ENCODE peak calls at places on chromosome 1, in seven cellular contexts. B is K562, U is SK-N-SH, K is H1, I is HCT116, O is HepG2, W is GM12878. J is an unnamed sample.

GRCh38 chr1:39132505-39133339 is 71.8 kb upstream of the MACF1 start:
- DNase-seq in W (no peak), U (peak; percentile 64), I (peak; percentile 44), K (peak; percentile 78), O (peak; percentile 85), B (no peak), J (peak; percentile 90)

GRCh38 chr1:115329965-115330364 is 8.1 kb downstream of the NGF start:
- DNase-seq in K (no peak), B (no peak), I (no peak), O (no peak), W (no peak), U (no peak), J (no peak)

GRCh38 chr1:43979528-43980254 is 681 bp downstream of the B4GALT2 start:
- DNase-seq in B (peak; percentile 87), K (peak; percentile 73), W (no peak), I (no peak), U (peak; percentile 89), O (peak; percentile 37), J (no peak)

GRCh38 chr1:161382214-161383019 is 14.7 kb upstream of the CFAP126 start:
- DNase-seq in W (no peak), O (peak; percentile 48), K (no peak), I (peak; percentile 45), U (peak; percentile 60), B (peak; percentile 28), J (no peak)

GRCh38 chr1:226987179-226987536 is 47.1 kb downstream of the COQ8A start:
- DNase-seq in K (no peak), O (no peak), B (no peak), U (no peak), W (no peak), I (no peak), J (no peak)

GRCh38 chr1:50969611-50970507 is at the start of gene CDKN2C:
- DNase-seq in K (peak; percentile 66), I (no peak), B (peak; percentile 47), O (peak; percentile 72), U (peak; percentile 69), W (no peak), J (peak; percentile 43)

GRCh38 chr1:2341706-2342383 is 49.5 kb downstream of the MORN1 start:
- DNase-seq in O (no peak), K (no peak), U (no peak), I (no peak), B (no peak), W (no peak), J (no peak)

GRCh38 chr1:96482615-96483014 is 239.0 kb upstream of the PTBP2 start:
- DNase-seq in O (no peak), U (no peak), I (no peak), B (no peak), K (no peak), W (no peak), J (no peak)

GRCh38 chr1:201888282-201889033 is at the start of gene SHISA4:
- DNase-seq in O (peak; percentile 29), I (peak; percentile 51), B (peak; percentile 86), U (peak; percentile 95), K (peak; percentile 85), W (no peak), J (peak; percentile 97)

GRCh38 chr1:236141447-236142357 is 637 bp upstream of the GPR137B start:
- DNase-seq in U (peak; percentile 76), B (no peak), O (no peak), W (no peak), I (no peak), K (peak; percentile 71), J (peak; percentile 63)

GRCh38 chr1:151165281-151165737 is 393 bp downstream of the LYSMD1 start:
- DNase-seq in O (peak; percentile 19), I (no peak), W (no peak), B (peak; percentile 67), U (peak; percentile 67), K (peak; percentile 66), J (no peak)

GRCh38 chr1:199463521-199464127 is 563.9 kb upstream of the NR5A2 start:
- DNase-seq in O (peak; percentile 20), I (peak; percentile 40), B (no peak), K (peak; percentile 55), W (peak; percentile 24), U (peak; percentile 1), J (peak; percentile 13)

GRCh38 chr1:29236993-29237905 is 927 bp downstream of the PTPRU start:
- DNase-seq in I (no peak), O (peak; percentile 34), B (peak; percentile 54), U (peak; percentile 79), W (no peak), K (peak; percentile 58), J (peak; percentile 51)

GRCh38 chr1:39133340-39133684 is 71.2 kb upstream of the MACF1 start:
- DNase-seq in K (no peak), I (no peak), B (no peak), O (no peak), U (no peak), W (no peak), J (no peak)

GRCh38 chr1:206606867-206607266 is 5.4 kb downstream of the EIF2D start:
- DNase-seq in O (peak; percentile 56), B (peak; percentile 78), I (peak; percentile 36), W (no peak), U (peak; percentile 46), K (no peak), J (peak; percentile 44)

GRCh38 chr1:183195146-183195571 is 9.1 kb downstream of the LAMC2 start:
- DNase-seq in U (no peak), I (peak; percentile 23), O (no peak), W (no peak), K (no peak), B (no peak), J (no peak)
- TF ChIP-seq JUND in U (no peak), I (no peak), O (no peak), W (no peak), K (no peak), B (no peak), J (no peak)

GRCh38 chr1:77036560-77036959 is 169.3 kb downstream of the ST6GALNAC5 start:
- DNase-seq in U (no peak), K (no peak), B (no peak), I (no peak), W (no peak), O (no peak), J (no peak)

GRCh38 chr1:77037990-77038389 is 170.7 kb downstream of the ST6GALNAC5 start:
- DNase-seq in B (no peak), O (no peak), W (no peak), I (no peak), K (no peak), U (no peak), J (no peak)

GRCh38 chr1:77037038-77037437 is 169.8 kb downstream of the ST6GALNAC5 start:
- DNase-seq in K (no peak), O (no peak), B (no peak), W (no peak), I (no peak), U (no peak), J (no peak)

GRCh38 chr1:77040817-77041216 is 173.5 kb downstream of the ST6GALNAC5 start:
- DNase-seq in K (no peak), B (no peak), O (no peak), U (no peak), W (no peak), I (no peak), J (no peak)

GRCh38 chr1:77039739-77040138 is 172.5 kb downstream of the ST6GALNAC5 start:
- DNase-seq in B (no peak), O (no peak), I (peak; percentile 66), U (no peak), W (no peak), K (no peak), J (no peak)
- TF ChIP-seq JUND in B (no peak), O (no peak), I (peak; percentile 85), U (peak; percentile 96), W (no peak), K (no peak), J (no peak)

GRCh38 chr1:214452152-214452806 is 99.1 kb downstream of the PTPN14 start:
- DNase-seq in O (no peak), W (no peak), B (no peak), K (no peak), U (no peak), I (no peak), J (no peak)

GRCh38 chr1:214455971-214456867 is 95.2 kb downstream of the PTPN14 start:
- DNase-seq in I (no peak), O (no peak), W (no peak), K (no peak), B (no peak), U (no peak), J (no peak)

GRCh38 chr1:214454619-214455396 is 96.6 kb downstream of the PTPN14 start:
- DNase-seq in B (no peak), U (no peak), W (no peak), O (no peak), I (no peak), K (no peak), J (no peak)

GRCh38 chr1:214451591-214451990 is 99.8 kb downstream of the PTPN14 start:
- DNase-seq in U (no peak), I (no peak), B (no peak), K (no peak), W (no peak), O (no peak), J (no peak)

DNA sequence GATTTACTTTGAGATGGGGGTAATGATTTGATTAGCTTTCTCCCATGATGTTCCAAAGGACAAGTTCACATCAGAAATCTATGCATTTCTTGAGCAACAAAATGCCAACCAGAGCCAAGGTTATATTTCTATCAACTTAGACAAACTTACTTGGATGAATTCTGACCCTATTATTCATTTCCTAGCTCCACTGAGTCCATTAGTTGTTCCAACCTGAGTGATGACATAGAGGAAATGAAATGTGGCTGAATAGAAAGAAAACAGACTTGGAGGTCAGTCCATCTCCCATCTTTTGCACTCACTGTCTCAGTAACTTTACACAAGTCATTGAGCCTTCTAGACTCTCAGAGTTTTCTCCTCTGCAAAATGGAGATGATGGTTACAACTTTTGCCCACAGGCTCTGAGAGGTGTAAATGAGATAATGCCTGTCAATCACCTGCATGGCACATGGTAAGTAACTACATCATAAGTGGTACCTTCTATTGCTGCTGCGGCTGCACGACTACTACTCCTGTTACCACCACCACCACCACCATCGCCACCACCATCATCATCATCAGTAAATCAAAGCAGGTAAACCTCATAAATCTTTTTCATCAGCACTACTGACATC is 98.2 kb downstream of the PTPN14 start:
- DNase-seq in U (no peak), B (no peak), W (no peak), O (no peak), K (no peak), I (no peak), J (no peak)
- TF ChIP-seq JUND in U (peak; percentile 91), B (no peak), W (no peak), O (no peak), K (no peak), I (no peak), J (no peak)

DNA sequence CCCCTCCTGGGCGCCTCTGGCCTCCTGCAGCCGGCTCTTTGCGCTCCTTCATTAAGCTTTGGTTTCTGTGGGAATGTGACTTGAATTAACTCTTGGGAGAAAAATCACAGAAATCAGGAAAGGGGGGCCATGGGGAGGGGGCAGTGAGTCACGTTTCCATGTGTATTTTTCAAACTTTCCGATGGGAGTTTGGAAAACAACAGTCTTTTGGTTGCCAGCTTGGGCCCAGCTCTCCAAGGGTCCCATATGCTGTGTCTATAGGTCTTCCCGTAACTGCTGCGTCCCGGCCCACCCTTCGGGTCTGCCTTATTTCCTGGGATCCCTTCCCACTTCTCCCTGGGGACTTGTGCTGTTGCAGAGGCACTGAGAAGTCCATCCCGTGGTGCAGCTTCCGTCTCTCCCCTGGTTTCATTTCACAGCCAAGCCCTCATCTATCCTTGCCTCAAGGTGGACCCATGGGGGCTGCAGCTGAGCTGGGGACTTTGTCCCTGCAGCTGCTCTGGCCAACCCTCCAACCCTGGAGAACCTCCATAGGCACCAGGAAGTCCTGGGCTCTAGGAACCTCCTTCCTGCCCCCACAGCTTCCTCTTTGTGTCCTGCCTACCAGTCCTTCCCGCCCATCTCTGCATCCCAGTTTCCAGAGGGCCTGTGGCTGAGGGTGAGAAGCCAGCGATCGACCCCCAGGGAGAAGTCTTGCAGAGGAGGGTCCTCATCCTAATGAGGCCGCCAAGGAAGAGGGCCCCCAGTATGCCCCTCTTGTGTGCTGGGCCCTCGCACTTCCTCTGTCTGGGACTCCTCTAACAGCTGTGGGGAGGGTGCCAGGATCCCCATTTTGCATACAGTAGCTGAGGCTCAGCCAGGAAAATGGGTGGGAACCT is 11.6 kb upstream of the LMNA start:
- DNase-seq in I (no peak), W (no peak), B (no peak), O (peak; percentile 45), U (no peak), K (no peak), J (no peak)
- TF ChIP-seq JUND in I (no peak), W (no peak), B (no peak), O (no peak), U (peak; percentile 46), K (no peak), J (no peak)

J was measured in T47D.